ENCODE peak calls at places on chromosomes 6 and 20, in six cellular contexts. K is AML-193, A is naive B cell, H is fibroblast of mammary gland, C is EL, V is A549. Z is an unnamed sample.

GRCh38 chr20:25038591-25039015 is 19.3 kb downstream of the ACSS1 start:
- DNase-seq in K (no peak), A (no peak), H (no peak), C (no peak), V (no peak), Z (no peak)

GRCh38 chr6:111774346-111774703 is 98.9 kb downstream of the FYN start:
- DNase-seq in K (no peak), A (no peak), H (no peak), C (peak), V (no peak), Z (peak)

GRCh38 chr20:44212792-44213191 is 2.2 kb upstream of the OSER1 start:
- DNase-seq in K (no peak), A (no peak), H (peak), C (no peak), V (no peak), Z (no peak)

GRCh38 chr6:33634203-33634727 is 13.1 kb downstream of the ITPR3 start:
- DNase-seq in K (no peak), A (no peak), H (no peak), C (no peak), V (no peak), Z (no peak)

GRCh38 chr20:23155141-23155590 is 69.0 kb upstream of the CD93 start:
- DNase-seq in K (peak), A (no peak), H (no peak), C (no peak), V (no peak), Z (no peak)

GRCh38 chr6:159094444-159095252 is 49.9 kb upstream of the TAGAP start:
- DNase-seq in K (no peak), A (peak), H (no peak), C (no peak), V (no peak), Z (no peak)

GRCh38 chr20:35344354-35344837 is 52.2 kb upstream of the FAM83C start:
- DNase-seq in K (peak), A (no peak), H (peak), C (peak), V (peak), Z (peak)

GRCh38 chr20:4999788-5000187 is 1.5 kb downstream of the SLC23A2 start:
- DNase-seq in K (no peak), A (no peak), H (no peak), C (no peak), V (no peak), Z (no peak)

GRCh38 chr6:3144571-3144970 is 12.8 kb downstream of the TUBB2A start:
- DNase-seq in K (no peak), A (no peak), H (no peak), C (no peak), V (no peak), Z (no peak)

GRCh38 chr6:113048741-113049140 is 701.6 kb downstream of the RFPL4B start:
- DNase-seq in K (no peak), A (no peak), H (peak), C (peak), V (no peak), Z (no peak)

Z was measured in AG10803.